ENCODE peak calls at places on chromosomes 11 and 22, in nine cellular contexts. I, E, O, M, D, P, T, B and U are unnamed samples.

GRCh38 chr11:111770581-111771134 is 4.5 kb upstream of the PPP2R1B start:
- DNase-seq in I (no peak), E (no peak), O (no peak), M (no peak), D (no peak), P (no peak), T (no peak), B (no peak), U (no peak)

GRCh38 chr11:65291613-65292012 is 23.1 kb upstream of the CDC42EP2 start:
- DNase-seq in I (no peak), E (no peak), O (no peak), M (no peak), D (no peak), P (no peak), T (peak), B (no peak), U (no peak)

GRCh38 chr11:131033151-131033651 is 116.9 kb upstream of the SNX19 start:
- DNase-seq in I (peak), E (no peak), O (no peak), M (no peak), D (no peak), P (no peak), T (peak), B (no peak), U (peak)

GRCh38 chr22:46842606-46843005 is 80.2 kb downstream of the TBC1D22A start:
- DNase-seq in I (no peak), E (no peak), O (no peak), M (no peak), D (no peak), P (no peak), T (no peak), B (no peak), U (no peak)

GRCh38 chr11:82979824-82980223 is 78.3 kb downstream of the DDIAS start:
- DNase-seq in I (no peak), E (no peak), O (no peak), M (no peak), D (no peak), P (no peak), T (no peak), B (no peak), U (no peak)

GRCh38 chr11:46330154-46330886 is 16.9 kb upstream of the DGKZ start:
- DNase-seq in I (no peak), E (no peak), O (no peak), M (no peak), D (no peak), P (no peak), T (no peak), B (no peak), U (no peak)

GRCh38 chr11:44223261-44223660 is 86.7 kb downstream of the ALX4 start:
- DNase-seq in I (no peak), E (no peak), O (no peak), M (no peak), D (no peak), P (no peak), T (no peak), B (no peak), U (no peak)

GRCh38 chr22:39176067-39176621 is 23.7 kb upstream of the CBX7 start:
- DNase-seq in I (peak), E (no peak), O (no peak), M (no peak), D (peak), P (no peak), T (peak), B (no peak), U (peak)

GRCh38 chr11:117970400-117971024 is 15.7 kb upstream of the IL10RA start:
- DNase-seq in I (no peak), E (no peak), O (no peak), M (no peak), D (no peak), P (no peak), T (peak), B (no peak), U (no peak)

GRCh38 chr11:69435161-69435990 is 46.1 kb upstream of the LINC01488 start:
- DNase-seq in I (no peak), E (no peak), O (no peak), M (no peak), D (no peak), P (no peak), T (no peak), B (no peak), U (no peak)

GRCh38 chr11:34605481-34606325 is 15.2 kb upstream of the EHF start:
- DNase-seq in I (no peak), E (no peak), O (no peak), M (no peak), D (no peak), P (no peak), T (no peak), B (no peak), U (peak)

GRCh38 chr11:57713849-57714248 is 1.5 kb downstream of the TMX2 start:
- DNase-seq in I (no peak), E (no peak), O (no peak), M (no peak), D (no peak), P (no peak), T (no peak), B (no peak), U (no peak)

GRCh38 chr11:10758959-10759358 is 7.9 kb downstream of the CTR9 start:
- DNase-seq in I (no peak), E (no peak), O (no peak), M (no peak), D (no peak), P (no peak), T (peak), B (no peak), U (peak)

GRCh38 chr22:39595622-39596182 is 25.1 kb downstream of the CACNA1I start:
- DNase-seq in I (no peak), E (no peak), O (no peak), M (no peak), D (no peak), P (no peak), T (no peak), B (no peak), U (no peak)

GRCh38 chr22:31692186-31692886 is 30.3 kb upstream of the PISD start:
- DNase-seq in I (no peak), E (no peak), O (no peak), M (no peak), D (no peak), P (no peak), T (no peak), B (no peak), U (peak)